ENCODE peak calls at places on chromosomes 12 and 14, in five cellular contexts. N, J, A, B and L are unnamed samples.
A peak's percentile ranks its signal among the peaks of the same experiment; 100 is the strongest.

GRCh38 chr12:55712700-55713415 is 3.0 kb upstream of the BLOC1S1 start:
- ATAC-seq in N (no peak), B (no peak), A (no peak), J (no peak), L (no peak)

GRCh38 chr12:125124320-125124966 is 59.2 kb downstream of the AACS start:
- ATAC-seq in A (no peak), J (peak; percentile 32), N (no peak), B (no peak), L (no peak)

GRCh38 chr14:31207287-31207745 is 277 bp downstream of the HECTD1 start:
- ATAC-seq in J (peak; percentile 80), B (peak; percentile 54), N (no peak), A (peak; percentile 6), L (peak; percentile 75)

GRCh38 chr12:104653730-104654328 is 197.1 kb downstream of the CHST11 start:
- ATAC-seq in A (peak; percentile 76), J (no peak), N (peak; percentile 92), B (peak; percentile 88), L (no peak)

GRCh38 chr12:39875721-39876120 is 230.2 kb downstream of the SLC2A13 start:
- ATAC-seq in A (no peak), J (no peak), B (no peak), N (no peak), L (no peak)

GRCh38 chr12:122753213-122753571 is 568 bp downstream of the DENR start:
- ATAC-seq in A (peak; percentile 30), J (no peak), N (peak; percentile 6), B (peak; percentile 18), L (no peak)

GRCh38 chr12:27472604-27473003 is 26.1 kb downstream of the SMCO2 start:
- ATAC-seq in N (no peak), A (no peak), B (no peak), J (no peak), L (no peak)

GRCh38 chr12:69645031-69645430 is 34.3 kb upstream of the LRRC10 start:
- ATAC-seq in A (no peak), N (no peak), J (peak; percentile 65), B (no peak), L (no peak)

GRCh38 chr14:95452176-95452889 is 64.1 kb downstream of the SYNE3 start:
- ATAC-seq in N (peak; percentile 89), A (peak; percentile 81), B (peak; percentile 88), J (peak; percentile 20), L (no peak)

GRCh38 chr14:43789458-43789857 is 717.6 kb downstream of the FSCB start:
- ATAC-seq in B (no peak), N (no peak), J (no peak), A (no peak), L (no peak)

GRCh38 chr14:93892505-93892839 is 34.7 kb upstream of the FAM181A start:
- ATAC-seq in A (no peak), N (no peak), B (no peak), J (no peak), L (no peak)

GRCh38 chr14:58662028-58662427 is 24.3 kb downstream of the DACT1 start:
- ATAC-seq in J (no peak), N (no peak), A (no peak), B (no peak), L (no peak)

GRCh38 chr14:36057452-36058142 is 118.9 kb downstream of the PTCSC3 start:
- ATAC-seq in J (no peak), B (no peak), A (no peak), N (no peak), L (no peak)

GRCh38 chr12:11894890-11895289 is 175.8 kb upstream of the BCL2L14 start:
- ATAC-seq in A (no peak), B (no peak), N (no peak), J (no peak), L (no peak)

GRCh38 chr12:91215940-91216454 is 33.4 kb upstream of the DCN start:
- ATAC-seq in J (peak; percentile 86), B (no peak), A (no peak), N (no peak), L (peak; percentile 76)

GRCh38 chr12:64203036-64203435 is 19.1 kb downstream of the KICS2 start:
- ATAC-seq in J (no peak), A (no peak), N (no peak), B (no peak), L (no peak)

GRCh38 chr14:83164016-83164415 is 1630.4 kb upstream of the SEL1L start:
- ATAC-seq in J (peak; percentile 35), N (no peak), A (no peak), B (peak; percentile 37), L (no peak)

GRCh38 chr14:64974563-64974962 is 2.4 kb upstream of the RAB15 start:
- ATAC-seq in B (no peak), A (no peak), N (no peak), J (no peak), L (no peak)

GRCh38 chr14:74080820-74081460 is 3.3 kb downstream of the ALDH6A1 start:
- ATAC-seq in A (no peak), J (no peak), N (no peak), B (no peak), L (no peak)

GRCh38 chr12:11446372-11446771 is 51.0 kb upstream of the PRB2 start:
- ATAC-seq in B (no peak), A (no peak), J (no peak), N (no peak), L (no peak)

GRCh38 chr12:26732010-26732908 is 100.7 kb downstream of the ITPR2 start:
- ATAC-seq in N (no peak), B (peak; percentile 59), A (no peak), J (peak; percentile 65), L (no peak)

GRCh38 chr12:45565590-45565989 is 163.9 kb upstream of the ARID2 start:
- ATAC-seq in N (no peak), B (no peak), A (no peak), J (no peak), L (no peak)

GRCh38 chr12:75783093-75783877 is 248.3 kb downstream of the PHLDA1 start:
- ATAC-seq in N (no peak), J (no peak), A (no peak), B (no peak), L (no peak)

GRCh38 chr12:25824729-25825128 is 133.8 kb upstream of the RASSF8 start:
- ATAC-seq in A (no peak), B (no peak), J (no peak), N (no peak), L (no peak)

GRCh38 chr12:110590806-110591326 is 7.7 kb upstream of the PPTC7 start:
- ATAC-seq in N (peak; percentile 29), J (peak; percentile 93), B (peak; percentile 93), A (peak; percentile 31), L (peak; percentile 79)

GRCh38 chr12:107607464-107608392 is 77.9 kb upstream of the PWP1 start:
- ATAC-seq in A (peak; percentile 93), N (peak; percentile 97), B (peak; percentile 97), J (peak; percentile 78), L (peak; percentile 57)

GRCh38 chr14:71089974-71090373 is 182.7 kb downstream of the PCNX1 start:
- ATAC-seq in J (no peak), B (no peak), N (no peak), A (no peak), L (no peak)

DNA sequence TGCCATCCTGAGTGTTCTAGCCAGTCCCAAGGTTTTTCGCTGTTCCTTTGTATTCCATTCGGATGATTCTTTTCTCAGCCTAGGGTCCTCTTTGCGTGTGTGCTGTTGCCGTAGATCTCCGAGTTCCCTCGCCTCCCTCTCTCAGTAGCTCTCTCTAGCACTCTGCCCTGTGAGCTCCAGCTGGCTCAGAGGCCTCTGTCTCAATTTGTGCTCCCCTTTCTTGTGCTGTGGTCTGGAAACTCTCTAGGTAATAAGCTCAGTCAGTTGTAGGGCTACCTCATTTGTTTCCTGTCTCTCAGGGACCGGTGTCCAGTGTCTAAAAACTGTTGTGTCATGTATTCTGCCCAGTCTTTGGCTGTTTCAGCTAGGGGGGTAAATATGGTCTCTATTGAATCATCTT is 179.3 kb downstream of the PCNX1 start:
- ATAC-seq in A (no peak), N (no peak), B (no peak), J (no peak), L (no peak)
- H3K36me3 ChIP-seq in A (peaks cover 35% of the 10 kb centered on the region), N (no peaks in the 10 kb centered on the region), B (peaks cover 10% of the 10 kb centered on the region), J (peaks cover 71% of the 10 kb centered on the region), L (no peaks in the 10 kb centered on the region)

GRCh38 chr12:94255428-94255827 is 107.1 kb downstream of the PLXNC1 start:
- ATAC-seq in A (no peak), J (no peak), N (no peak), B (no peak), L (no peak)

GRCh38 chr12:94261119-94261518 is 112.7 kb downstream of the PLXNC1 start:
- ATAC-seq in N (no peak), A (no peak), B (no peak), J (no peak), L (no peak)

GRCh38 chr12:94260717-94261116 is 112.3 kb downstream of the PLXNC1 start:
- ATAC-seq in J (no peak), A (no peak), B (no peak), N (no peak), L (no peak)

GRCh38 chr12:94260017-94260416 is 111.6 kb downstream of the PLXNC1 start:
- ATAC-seq in B (no peak), J (no peak), N (no peak), A (no peak), L (no peak)

DNA sequence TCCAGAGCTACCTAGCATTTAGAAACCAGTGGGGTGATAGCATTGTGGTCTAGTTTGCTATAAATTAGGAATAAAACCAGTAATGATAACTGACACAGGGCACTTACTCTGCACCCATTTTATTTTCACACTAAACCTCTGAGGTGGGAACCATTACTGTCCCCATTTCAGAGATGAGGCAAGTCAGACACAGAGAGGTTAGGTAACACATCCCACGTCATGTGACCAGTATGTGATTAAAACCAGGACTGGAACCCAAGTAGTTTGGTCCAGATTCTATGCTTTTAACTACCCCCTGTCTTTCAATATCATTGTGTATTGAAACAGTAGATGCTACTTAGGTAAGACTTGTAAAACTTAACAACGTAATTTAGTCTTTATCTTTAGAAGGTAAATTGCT is 110.2 kb downstream of the PLXNC1 start:
- ATAC-seq in N (no peak), B (peak; percentile 70), J (no peak), A (no peak), L (no peak)
- H3K4me3 ChIP-seq in N (no peak overlapping the region), B (no peak overlapping the region), J (no peak overlapping the region), A (no peak overlapping the region), L (no peak overlapping the region)

GRCh38 chr12:114918535-114919233 is 234.7 kb upstream of the TBX3 start:
- ATAC-seq in N (no peak), B (no peak), A (peak; percentile 97), J (no peak), L (no peak)
- TF ChIP-seq EP300 in N (no peak), B (no peak), A (peak; percentile 34), J (no peak), L (no peak)

GRCh38 chr12:132019891-132020290 is 70.1 kb downstream of the EP400 start:
- ATAC-seq in N (no peak), B (no peak), A (no peak), J (no peak), L (no peak)
- H3K36me3 ChIP-seq in N (peaks cover 89% of the 10 kb centered on the region), B (peaks cover 17% of the 10 kb centered on the region), A (peaks cover 72% of the 10 kb centered on the region), J (peaks cover 95% of the 10 kb centered on the region), L (peaks cover 100% of the 10 kb centered on the region)